ENCODE peak calls at places on chromosomes 16 and 17, in five cellular contexts. K, M, D, C and P are unnamed samples.

GRCh38 chr16:1071561-1072225 is 854 bp upstream of the SSTR5 start:
- DNase-seq in M (peak; percentile 16), D (no peak), K (no peak), C (no peak), P (no peak)

GRCh38 chr16:1107141-1107540 is 11.1 kb upstream of the C1QTNF8 start:
- DNase-seq in M (no peak), C (no peak), D (no peak), K (no peak), P (no peak)

GRCh38 chr16:3695610-3696369 is 21.5 kb downstream of the TRAP1 start:
- DNase-seq in K (no peak), D (no peak), C (no peak), M (peak; percentile 90), P (no peak)

GRCh38 chr16:18784917-18785623 is 5.1 kb downstream of the RPS15A start:
- DNase-seq in M (no peak), D (no peak), K (no peak), C (no peak), P (no peak)

GRCh38 chr17:79538291-79538690 is 72.6 kb downstream of the RBFOX3 start:
- DNase-seq in M (no peak), K (no peak), C (no peak), D (no peak), P (no peak)

GRCh38 chr17:40448213-40448638 is 5.0 kb downstream of the IGFBP4 start:
- DNase-seq in D (no peak), M (peak; percentile 48), K (no peak), C (peak; percentile 68), P (peak; percentile 34)

GRCh38 chr17:64780096-64781012 is 118.2 kb upstream of the SMURF2 start:
- DNase-seq in K (peak; percentile 89), D (peak; percentile 93), M (peak; percentile 75), C (peak; percentile 82), P (no peak)

GRCh38 chr17:2365132-2365531 is 27.8 kb downstream of the SGSM2 start:
- DNase-seq in C (peak; percentile 52), M (no peak), D (no peak), K (no peak), P (no peak)

GRCh38 chr17:64575431-64575830 is 68.7 kb downstream of the CEP95 start:
- DNase-seq in D (no peak), K (no peak), C (no peak), M (no peak), P (peak; percentile 21)

GRCh38 chr17:38732376-38733314 is 2.5 kb downstream of the CISD3 start:
- DNase-seq in C (no peak), M (peak; percentile 94), K (no peak), D (no peak), P (no peak)

GRCh38 chr17:37476431-37477130 is 13.1 kb upstream of the DUSP14 start:
- DNase-seq in M (no peak), C (no peak), D (no peak), K (no peak), P (peak; percentile 74)

GRCh38 chr17:27782791-27783206 is 17.5 kb downstream of the NOS2 start:
- DNase-seq in D (no peak), M (peak; percentile 8), K (no peak), C (no peak), P (no peak)

GRCh38 chr17:299546-299945 is 53.1 kb downstream of the RPH3AL start:
- DNase-seq in K (no peak), C (peak; percentile 50), M (no peak), D (peak; percentile 40), P (no peak)

GRCh38 chr16:23403547-23403946 is 49.4 kb downstream of the COG7 start:
- DNase-seq in M (no peak), C (no peak), D (no peak), K (no peak), P (no peak)

GRCh38 chr17:50806141-50806643 is 29.2 kb upstream of the WFIKKN2 start:
- DNase-seq in D (no peak), K (peak; percentile 42), M (peak; percentile 61), C (no peak), P (peak; percentile 74)

GRCh38 chr17:72530409-72530808 is 409.6 kb downstream of the SOX9 start:
- DNase-seq in D (no peak), M (no peak), K (no peak), C (no peak), P (no peak)

GRCh38 chr16:89371386-89371785 is 119.0 kb downstream of the ANKRD11 start:
- DNase-seq in C (no peak), K (no peak), D (no peak), M (no peak), P (no peak)

GRCh38 chr16:53664724-53665345 is 38.8 kb downstream of the RPGRIP1L start:
- DNase-seq in D (no peak), K (no peak), M (peak; percentile 26), C (no peak), P (peak; percentile 75)

GRCh38 chr16:830107-830870 is 29.8 kb upstream of the GNG13 start:
- DNase-seq in K (no peak), C (no peak), D (no peak), M (no peak), P (no peak)

GRCh38 chr16:50547340-50547865 is 793 bp upstream of the NKD1 start:
- DNase-seq in K (peak; percentile 77), M (peak; percentile 72), D (no peak), C (peak; percentile 73), P (no peak)

GRCh38 chr17:19386276-19386863 is 620 bp downstream of the MFAP4 start:
- DNase-seq in M (peak; percentile 68), D (peak; percentile 83), K (peak; percentile 24), C (peak; percentile 73), P (peak; percentile 77)

DNA sequence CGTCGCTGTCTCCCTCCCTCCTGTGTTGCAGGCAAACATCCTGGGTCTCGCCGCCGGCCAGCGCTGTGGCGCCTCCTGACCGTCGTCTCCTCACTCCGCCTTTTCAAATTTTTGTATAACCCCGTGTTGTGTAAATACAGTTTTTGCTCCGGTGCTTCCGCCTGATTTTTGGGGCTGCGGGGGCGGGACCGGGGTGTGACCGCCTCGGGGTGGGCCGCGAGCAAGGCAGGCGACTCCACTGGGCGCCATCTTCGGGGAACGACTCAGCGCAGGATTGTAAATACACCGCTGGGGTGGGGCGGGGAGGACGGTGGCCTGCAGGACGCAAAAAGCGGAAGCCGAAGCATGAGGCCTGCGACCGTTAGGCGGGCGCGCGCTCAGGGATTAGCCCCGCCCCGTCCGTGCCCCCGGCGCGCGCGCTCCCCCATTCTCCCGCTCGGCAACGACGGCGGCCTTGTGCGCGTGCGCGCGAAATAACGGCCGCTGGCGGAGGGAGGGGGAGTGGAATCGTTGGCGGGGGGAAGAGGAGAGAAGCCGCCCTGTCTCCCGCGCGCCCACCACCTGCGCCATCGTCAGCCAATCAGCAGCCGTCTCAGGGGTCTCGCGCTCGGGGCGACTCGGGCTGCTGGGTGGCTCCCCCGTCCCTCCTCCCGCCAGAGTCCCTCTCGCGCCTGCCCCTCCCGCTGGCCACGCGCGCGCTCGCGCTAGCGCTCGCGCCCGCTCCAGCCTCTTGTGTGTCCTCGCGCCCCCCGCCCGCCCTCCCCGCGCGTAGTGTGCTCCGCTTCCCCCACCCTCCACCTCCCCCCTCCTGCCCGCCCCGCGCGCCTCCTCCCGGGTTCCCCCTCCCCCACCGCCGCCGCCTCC is 865 bp upstream of the MAZ start:
- DNase-seq in M (peak; percentile 98), C (peak; percentile 98), D (peak; percentile 99), K (peak; percentile 98), P (peak; percentile 98)
- TF ChIP-seq CTCF in M (peak; percentile 24), C (peak; percentile 16), D (no peak), K (peak; percentile 20), P (no peak)

GRCh38 chr17:36133629-36134259 is 30.1 kb downstream of the CCL4 start:
- DNase-seq in K (no peak), M (peak; percentile 53), D (no peak), C (no peak), P (peak; percentile 52)

GRCh38 chr17:36129616-36130015 is 26.0 kb downstream of the CCL4 start:
- DNase-seq in D (no peak), C (no peak), M (no peak), K (no peak), P (no peak)

GRCh38 chr17:36132421-36132831 is 28.8 kb downstream of the CCL4 start:
- DNase-seq in K (no peak), C (no peak), M (no peak), D (no peak), P (no peak)

GRCh38 chr17:36131931-36132330 is 28.3 kb downstream of the CCL4 start:
- DNase-seq in M (no peak), C (no peak), K (no peak), D (no peak), P (no peak)

DNA sequence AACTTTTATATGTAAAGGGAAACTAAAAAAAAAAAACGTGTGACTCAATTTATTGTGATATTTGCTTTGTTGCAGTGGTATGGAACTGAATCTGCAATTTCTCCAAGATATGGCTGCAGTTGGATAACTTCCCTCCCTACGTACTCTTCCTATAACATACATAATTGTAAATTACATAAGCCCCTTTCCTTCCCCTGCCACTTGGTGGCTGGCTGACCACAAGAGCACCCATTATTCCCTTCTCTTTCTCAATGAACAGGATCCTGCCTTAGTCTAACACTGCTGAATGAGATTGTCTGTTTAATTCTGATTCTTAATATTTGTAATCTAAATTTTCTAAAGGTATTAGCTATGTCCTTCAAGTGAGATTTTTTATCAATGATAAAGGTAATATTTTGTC is 27.8 kb downstream of the CCL4 start:
- DNase-seq in K (no peak), D (no peak), M (no peak), C (no peak), P (no peak)
- TF ChIP-seq CTCF in K (no peak), D (no peak), M (no peak), C (no peak), P (no peak)

GRCh38 chr17:80785477-80786178 is 206.0 kb upstream of the CHMP6 start:
- DNase-seq in M (no peak), C (no peak), D (peak; percentile 84), K (no peak), P (no peak)
- TF ChIP-seq CTCF in M (no peak), C (no peak), D (no peak), K (no peak), P (no peak)

DNA sequence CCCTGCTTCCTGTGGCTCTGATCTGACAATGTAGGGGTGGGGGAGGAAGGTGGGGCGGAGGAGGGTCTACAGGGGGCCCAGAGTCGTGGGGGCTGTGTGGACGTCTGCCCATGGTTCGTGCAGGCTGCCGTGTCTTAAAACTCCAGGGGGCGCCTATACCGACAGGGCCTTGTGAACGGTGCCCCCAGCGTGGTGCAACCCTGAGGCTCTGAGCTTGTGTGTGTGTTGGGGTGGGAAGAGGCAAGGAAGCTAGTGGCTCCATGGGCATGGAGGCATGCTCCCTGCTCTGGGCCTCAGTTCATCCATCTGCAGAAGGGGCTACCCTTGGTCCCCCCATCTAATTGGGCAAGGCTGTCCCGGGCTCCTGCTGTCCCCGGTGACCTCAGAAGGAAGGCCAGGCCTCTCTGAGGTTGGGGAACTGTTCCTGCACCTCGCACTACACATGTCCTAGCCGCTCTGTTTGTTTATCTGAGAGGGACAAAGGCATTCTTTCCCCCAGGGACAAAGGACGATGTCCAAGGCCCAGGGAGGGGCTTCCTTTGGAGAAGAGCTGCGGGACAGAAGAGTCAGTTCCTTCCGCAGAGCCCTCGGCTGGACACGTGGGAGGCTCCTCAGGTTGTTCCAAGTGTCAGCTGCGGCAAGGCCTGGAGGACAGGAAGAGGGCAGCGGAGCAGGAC is 13.5 kb downstream of the CA4 start:
- DNase-seq in M (no peak), C (peak; percentile 69), K (peak; percentile 66), D (peak; percentile 56), P (no peak)
- TF ChIP-seq CTCF in M (no peak), C (no peak), K (peak; percentile 33), D (no peak), P (no peak)

GRCh38 chr16:54812229-54812628 is 118.4 kb upstream of the IRX5 start:
- DNase-seq in K (no peak), M (no peak), C (no peak), D (no peak), P (peak; percentile 26)
- TF ChIP-seq CTCF in K (peak; percentile 26), M (peak; percentile 14), C (peak; percentile 56), D (peak; percentile 15), P (peak; percentile 27)